ENCODE peak calls at places on chromosomes 11 and 22, in six cellular contexts. Z is activated CD4-positive, alpha-beta T cell treated with anti-CD3 and anti-CD28 coated beads, Interleukin-2, amount 50 U/mL, for 24 hours; A is Ammon's horn; W is activated T-cell treated with anti-CD3 and anti-CD28 coated beads for 1 hour; N is psoas muscle; S is posterior cingulate gyrus. K is an unnamed sample.

GRCh38 chr11:32435152-32435480 is 223 bp downstream of the WT1 start:
- DNase-seq in Z (no peak), A (no peak), W (no peak), N (no peak), S (no peak), K (no peak)

GRCh38 chr11:16093889-16094653 is 262.3 kb downstream of the SOX6 start:
- DNase-seq in Z (no peak), A (no peak), W (no peak), N (no peak), S (no peak), K (no peak)

GRCh38 chr22:32746715-32747114 is 54.8 kb upstream of the TIMP3 start:
- DNase-seq in Z (no peak), A (no peak), W (no peak), N (no peak), S (no peak), K (no peak)

GRCh38 chr22:28397324-28397723 is 282.3 kb downstream of the TTC28 start:
- DNase-seq in Z (no peak), A (no peak), W (no peak), N (no peak), S (no peak), K (no peak)

GRCh38 chr11:120236169-120237107 is 3.5 kb upstream of the POU2F3 start:
- DNase-seq in Z (no peak), A (no peak), W (no peak), N (no peak), S (no peak), K (peak; percentile 14)

GRCh38 chr11:120564573-120565301 is 53.2 kb downstream of the GRIK4 start:
- DNase-seq in Z (no peak), A (peak; percentile 88), W (no peak), N (peak; percentile 61), S (peak; percentile 69), K (peak; percentile 25)

GRCh38 chr11:104700609-104701008 is 197.7 kb downstream of the CASP12 start:
- DNase-seq in Z (no peak), A (no peak), W (no peak), N (no peak), S (no peak), K (no peak)

GRCh38 chr11:117220999-117221774 is 10.7 kb downstream of the PCSK7 start:
- DNase-seq in Z (no peak), A (peak; percentile 31), W (no peak), N (no peak), S (no peak), K (no peak)

GRCh38 chr11:122732342-122733300 is 77.1 kb downstream of the UBASH3B start:
- DNase-seq in Z (no peak), A (no peak), W (no peak), N (no peak), S (no peak), K (no peak)

GRCh38 chr11:1827095-1827797 is 7.5 kb upstream of the SYT8 start:
- DNase-seq in Z (no peak), A (peak; percentile 80), W (no peak), N (peak; percentile 28), S (peak; percentile 52), K (no peak)

GRCh38 chr11:57476883-57477506 is 16.7 kb downstream of the RTN4RL2 start:
- DNase-seq in Z (no peak), A (no peak), W (no peak), N (peak; percentile 59), S (no peak), K (no peak)

GRCh38 chr22:50548046-50548912 is 2.6 kb downstream of the KLHDC7B start:
- DNase-seq in Z (no peak), A (no peak), W (peak; percentile 52), N (no peak), S (no peak), K (no peak)

GRCh38 chr11:110827276-110827675 is 115.0 kb upstream of the ARHGAP20 start:
- DNase-seq in Z (no peak), A (no peak), W (no peak), N (no peak), S (no peak), K (no peak)

GRCh38 chr11:37107415-37107814 is 509.4 kb upstream of the RAG2 start:
- DNase-seq in Z (no peak), A (no peak), W (no peak), N (no peak), S (no peak), K (no peak)

GRCh38 chr22:50318698-50319411 is 8.0 kb downstream of the DENND6B start:
- DNase-seq in Z (no peak), A (no peak), W (no peak), N (no peak), S (no peak), K (no peak)

GRCh38 chr22:49726701-49727101 is 101.0 kb downstream of the BRD1 start:
- DNase-seq in Z (no peak), A (no peak), W (no peak), N (no peak), S (no peak), K (no peak)

GRCh38 chr11:38791346-38791961 is 2193.4 kb upstream of the RAG2 start:
- DNase-seq in Z (no peak), A (peak; percentile 81), W (no peak), N (no peak), S (no peak), K (peak; percentile 52)

GRCh38 chr11:116792869-116793475 is 1.3 kb upstream of the APOA5 start:
- DNase-seq in Z (no peak), A (no peak), W (no peak), N (no peak), S (no peak), K (no peak)

K was measured in cerebellar cortex.